ENCODE peak calls at places on chromosomes 2 and 18, in five cellular contexts. L is M059J, H is RPMI8226, O is endothelial cell of umbilical vein, D is aorta. C is an unnamed sample.

GRCh38 chr2:165293439-165294420 is 54.5 kb downstream of the SCN2A start:
- DNase-seq in L (peak), H (peak), O (peak), D (no peak), C (peak)

GRCh38 chr2:208488668-208489564 is 82.3 kb downstream of the PTH2R start:
- DNase-seq in L (no peak), H (no peak), O (no peak), D (no peak), C (no peak)

GRCh38 chr2:65922030-65922429 is 489.6 kb upstream of the SPRED2 start:
- DNase-seq in L (no peak), H (peak), O (no peak), D (no peak), C (no peak)

GRCh38 chr18:13379062-13379800 is 160.7 kb downstream of the LDLRAD4 start:
- DNase-seq in L (no peak), H (no peak), O (no peak), D (no peak), C (no peak)

GRCh38 chr2:72148391-72148974 is 821 bp upstream of the CYP26B1 start:
- DNase-seq in L (peak), H (peak), O (no peak), D (peak), C (no peak)

GRCh38 chr2:207073791-207074678 is 91.7 kb downstream of the KLF7 start:
- DNase-seq in L (no peak), H (peak), O (peak), D (peak), C (no peak)

GRCh38 chr2:63060079-63060482 is 9.5 kb downstream of the OTX1 start:
- DNase-seq in L (no peak), H (no peak), O (peak), D (no peak), C (peak)

GRCh38 chr2:134220525-134220924 is 33.3 kb upstream of the MGAT5 start:
- DNase-seq in L (no peak), H (no peak), O (no peak), D (no peak), C (no peak)

GRCh38 chr2:14524803-14525080 is 107.8 kb upstream of the LRATD1 start:
- DNase-seq in L (peak), H (no peak), O (no peak), D (no peak), C (no peak)

GRCh38 chr18:4077204-4077603 is 377.9 kb downstream of the DLGAP1 start:
- DNase-seq in L (no peak), H (no peak), O (no peak), D (no peak), C (no peak)

GRCh38 chr2:129378186-129378585 is 601.3 kb upstream of the RAB6C start:
- DNase-seq in L (no peak), H (no peak), O (no peak), D (no peak), C (no peak)

C was measured in NAMALWA.